ENCODE peak calls at places on chromosomes 12 and 14, in nine cellular contexts. W, Y, Z, J, K, G, M, B and Q are unnamed samples.

GRCh38 chr12:30783946-30784345 is 29.2 kb upstream of the CAPRIN2 start:
- DNase-seq in W (no peak), G (no peak), B (no peak), Z (no peak), K (no peak), M (no peak), Y (no peak), J (no peak), Q (no peak)

GRCh38 chr12:98656289-98657101 is 11.4 kb downstream of the APAF1 start:
- DNase-seq in G (no peak), K (no peak), B (no peak), J (no peak), Y (no peak), W (no peak), M (peak), Z (no peak), Q (no peak)

GRCh38 chr14:106802413-106803364 is 1276.3 kb downstream of the TMEM121 start:
- DNase-seq in Z (peak), J (no peak), W (no peak), B (no peak), M (no peak), Y (no peak), G (no peak), K (no peak), Q (no peak)

GRCh38 chr14:58701156-58701555 is 63.4 kb downstream of the DACT1 start:
- DNase-seq in Y (no peak), G (no peak), B (no peak), M (no peak), K (no peak), W (no peak), Z (no peak), J (no peak), Q (no peak)

GRCh38 chr12:65631621-65632111 is 192.6 kb upstream of the HMGA2 start:
- DNase-seq in J (no peak), B (no peak), M (peak), K (peak), Z (peak), W (no peak), Y (peak), G (no peak), Q (no peak)

GRCh38 chr12:44246481-44247105 is 410.7 kb downstream of the TMEM117 start:
- DNase-seq in Y (peak), K (no peak), W (no peak), Z (no peak), B (no peak), J (no peak), M (no peak), G (no peak), Q (no peak)

GRCh38 chr14:48598458-48598857 is 923.1 kb upstream of the MDGA2 start:
- DNase-seq in K (no peak), Y (no peak), W (no peak), G (no peak), Z (no peak), J (no peak), B (no peak), M (no peak), Q (no peak)

GRCh38 chr12:111246477-111247011 is 122.4 kb downstream of the PHETA1 start:
- DNase-seq in Y (no peak), W (no peak), Z (no peak), K (no peak), G (no peak), M (no peak), J (no peak), B (no peak), Q (no peak)

GRCh38 chr12:132638541-132639408 is 20.2 kb downstream of the P2RX2 start:
- DNase-seq in Y (peak), G (no peak), W (peak), Z (peak), M (peak), B (no peak), J (no peak), K (peak), Q (no peak)

GRCh38 chr12:119989619-119990381 is 764 bp downstream of the BICDL1 start:
- DNase-seq in B (no peak), Y (peak), W (peak), J (peak), K (peak), G (peak), M (peak), Z (peak), Q (peak)

GRCh38 chr14:49636866-49637265 is 1.8 kb upstream of the DNAAF2 start:
- DNase-seq in Z (no peak), G (no peak), M (no peak), B (no peak), K (peak), J (no peak), Y (no peak), W (no peak), Q (no peak)

GRCh38 chr12:26697217-26697616 is 135.8 kb downstream of the ITPR2 start:
- DNase-seq in J (no peak), K (no peak), M (peak), Y (peak), G (no peak), B (no peak), Z (no peak), W (no peak), Q (no peak)

GRCh38 chr14:85762523-85762922 is 232.6 kb downstream of the FLRT2 start:
- DNase-seq in G (no peak), Y (no peak), M (no peak), B (no peak), Z (no peak), W (no peak), J (no peak), K (no peak), Q (no peak)

GRCh38 chr12:46473634-46474201 is 101.1 kb upstream of the SLC38A2 start:
- DNase-seq in M (peak), Z (peak), W (peak), G (peak), Y (peak), B (no peak), K (peak), J (peak), Q (peak)
- H3K4me3 ChIP-seq in M (no peak), Z (peak), W (no peak), G (no peak), Y (no peak), B (no peak), K (no peak), J (no peak), Q (no peak)

GRCh38 chr12:124388038-124388676 is 93.3 kb downstream of the RFLNA start:
- DNase-seq in Z (no peak), B (no peak), W (no peak), K (no peak), J (no peak), G (no peak), Y (no peak), M (no peak), Q (no peak)

GRCh38 chr12:124385219-124385969 is 90.5 kb downstream of the RFLNA start:
- DNase-seq in K (peak), M (peak), B (no peak), W (no peak), G (no peak), J (no peak), Z (peak), Y (peak), Q (no peak)

GRCh38 chr12:124387510-124387855 is 92.6 kb downstream of the RFLNA start:
- DNase-seq in M (no peak), Z (no peak), K (no peak), B (no peak), G (peak), J (no peak), Y (no peak), W (no peak), Q (peak)

GRCh38 chr12:124386059-124386458 is 91.2 kb downstream of the RFLNA start:
- DNase-seq in G (peak), B (no peak), Z (peak), J (no peak), Y (peak), K (peak), W (no peak), M (no peak), Q (no peak)

GRCh38 chr12:124386661-124387509 is 92.0 kb downstream of the RFLNA start:
- DNase-seq in M (no peak), G (no peak), K (no peak), J (no peak), B (no peak), Y (no peak), Z (peak), W (no peak), Q (no peak)
- H3K4me3 ChIP-seq in M (no peak), G (peak), K (peak), J (peak), B (no peak), Y (peak), Z (peak), W (no peak), Q (peak)

GRCh38 chr12:48978741-48979601 is 849 bp downstream of the WNT1 start:
- DNase-seq in Z (no peak), B (no peak), Y (no peak), J (no peak), G (no peak), M (no peak), W (peak), K (no peak), Q (no peak)
- H3K4me3 ChIP-seq in Z (peak), B (peak), Y (no peak), J (peak), G (peak), M (no peak), W (peak), K (peak), Q (peak)

DNA sequence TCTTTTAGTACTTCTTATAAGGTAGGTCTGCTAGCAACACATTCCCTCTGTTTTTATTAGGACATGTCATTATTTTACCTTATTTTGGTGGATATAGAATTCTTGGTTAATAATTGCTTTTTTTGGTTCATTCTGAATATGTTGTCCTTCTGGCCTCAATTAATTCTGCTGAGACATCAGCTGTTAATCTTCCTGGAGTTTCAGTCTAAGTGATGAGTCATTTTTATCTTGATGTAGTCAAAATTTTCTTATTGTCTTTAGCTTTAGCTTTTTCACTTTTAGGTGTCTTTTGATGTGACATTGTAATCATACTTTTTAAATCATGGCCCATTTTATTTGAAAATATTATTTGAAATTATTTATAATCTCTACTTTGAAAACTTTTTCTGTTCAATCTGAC is 104.9 kb upstream of the PMCH start:
- DNase-seq in K (no peak), J (no peak), B (no peak), Y (no peak), M (peak), Z (no peak), G (no peak), W (no peak), Q (no peak)
- H3K4me3 ChIP-seq in K (no peak), J (no peak), B (no peak), Y (no peak), M (no peak), Z (no peak), G (no peak), W (no peak), Q (no peak)

GRCh38 chr12:7116916-7117315 is 7.9 kb upstream of the C1RL start:
- DNase-seq in W (no peak), J (peak), Z (no peak), K (no peak), G (no peak), M (no peak), Y (no peak), B (no peak), Q (no peak)
- H3K4me3 ChIP-seq in W (no peak), J (no peak), Z (no peak), K (no peak), G (no peak), M (no peak), Y (no peak), B (no peak), Q (no peak)